ENCODE peak calls at places on chromosomes 16 and 17, in eight cellular contexts. M, D, H, I, E, A, K and U are unnamed samples.

GRCh38 chr16:2089676-2090480 is 42.1 kb downstream of the TSC2 start:
- DNase-seq in D (no peak), E (no peak), K (no peak), I (no peak), A (no peak), M (no peak), H (no peak), U (no peak)

GRCh38 chr17:31838641-31839225 is 20.3 kb downstream of the COPRS start:
- DNase-seq in E (no peak), A (peak; percentile 66), M (no peak), D (no peak), H (peak; percentile 16), K (no peak), I (no peak), U (peak; percentile 40)

GRCh38 chr16:82412770-82413169 is 214.0 kb upstream of the CDH13 start:
- DNase-seq in M (no peak), D (no peak), H (no peak), I (no peak), E (no peak), K (no peak), A (no peak), U (no peak)

GRCh38 chr17:41464682-41465081 is 2.5 kb downstream of the KRT32 start:
- DNase-seq in I (peak; percentile 63), K (no peak), M (no peak), H (peak; percentile 67), A (peak; percentile 91), E (peak; percentile 50), D (peak; percentile 72), U (peak; percentile 96)

GRCh38 chr17:76232342-76232741 is 8.0 kb downstream of the RNF157 start:
- DNase-seq in H (peak; percentile 97), K (no peak), M (no peak), I (no peak), E (no peak), A (peak; percentile 98), D (no peak), U (peak; percentile 53)

GRCh38 chr17:77656054-77656453 is 302.4 kb upstream of the TNRC6C start:
- DNase-seq in M (no peak), K (no peak), E (no peak), A (no peak), I (no peak), H (no peak), D (no peak), U (no peak)

GRCh38 chr17:58120195-58120822 is 27.9 kb upstream of the OR4D1 start:
- DNase-seq in H (peak; percentile 72), A (peak; percentile 66), E (peak; percentile 65), I (peak; percentile 62), K (peak; percentile 23), D (no peak), M (peak; percentile 16), U (peak; percentile 72)

GRCh38 chr17:2435181-2435741 is 34.4 kb upstream of the MNT start:
- DNase-seq in I (no peak), M (no peak), E (no peak), H (no peak), A (peak; percentile 31), D (no peak), K (no peak), U (peak; percentile 34)

GRCh38 chr16:89586853-89587252 is 11.3 kb downstream of the CPNE7 start:
- DNase-seq in M (peak; percentile 54), I (no peak), K (no peak), E (no peak), D (no peak), H (peak; percentile 82), A (no peak), U (peak; percentile 54)

GRCh38 chr17:32283745-32284207 is 18.1 kb downstream of the RHBDL3 start:
- DNase-seq in A (peak; percentile 72), M (no peak), E (no peak), K (no peak), I (no peak), D (no peak), H (peak; percentile 20), U (peak; percentile 56)

GRCh38 chr17:1252203-1252608 is 18.0 kb upstream of the BHLHA9 start:
- DNase-seq in M (no peak), I (peak; percentile 93), D (no peak), A (no peak), K (no peak), H (peak; percentile 33), E (no peak), U (peak; percentile 55)

GRCh38 chr16:81099958-81100357 is 3.8 kb upstream of the GCSH start:
- DNase-seq in I (no peak), E (no peak), K (no peak), A (no peak), H (no peak), M (no peak), D (no peak), U (no peak)

GRCh38 chr16:56916571-56917403 is 15.2 kb upstream of the HERPUD1 start:
- DNase-seq in K (no peak), M (peak; percentile 52), D (no peak), E (no peak), A (no peak), H (no peak), I (no peak), U (no peak)

GRCh38 chr17:1627219-1627986 is 1.2 kb downstream of the SLC43A2 start:
- DNase-seq in K (no peak), E (no peak), M (peak; percentile 44), A (no peak), D (no peak), H (no peak), I (no peak), U (no peak)

GRCh38 chr16:77761204-77761603 is 27.2 kb upstream of the VAT1L start:
- DNase-seq in D (no peak), M (no peak), K (no peak), A (no peak), H (no peak), I (no peak), E (no peak), U (no peak)

GRCh38 chr17:21167303-21167702 is 40.5 kb downstream of the DHRS7B start:
- DNase-seq in D (no peak), A (peak; percentile 5), I (no peak), H (peak; percentile 20), K (no peak), M (no peak), E (no peak), U (peak; percentile 58)

GRCh38 chr17:31424944-31425582 is 33.6 kb downstream of the RAB11FIP4 start:
- DNase-seq in I (no peak), E (no peak), A (peak; percentile 12), H (no peak), K (no peak), D (no peak), M (no peak), U (peak; percentile 66)

GRCh38 chr17:78658281-78658785 is 81.1 kb upstream of the DNAH17 start:
- DNase-seq in I (no peak), E (no peak), K (no peak), A (peak; percentile 23), M (no peak), D (no peak), H (peak; percentile 61), U (no peak)

GRCh38 chr16:26015776-26016175 is 324.0 kb downstream of the HS3ST4 start:
- DNase-seq in M (no peak), K (no peak), H (no peak), D (no peak), E (no peak), I (no peak), A (no peak), U (no peak)
- TF ChIP-seq CTCF in M (no peak), K (no peak), H (no peak), D (no peak), E (no peak), I (no peak), A (no peak), U (no peak)

DNA sequence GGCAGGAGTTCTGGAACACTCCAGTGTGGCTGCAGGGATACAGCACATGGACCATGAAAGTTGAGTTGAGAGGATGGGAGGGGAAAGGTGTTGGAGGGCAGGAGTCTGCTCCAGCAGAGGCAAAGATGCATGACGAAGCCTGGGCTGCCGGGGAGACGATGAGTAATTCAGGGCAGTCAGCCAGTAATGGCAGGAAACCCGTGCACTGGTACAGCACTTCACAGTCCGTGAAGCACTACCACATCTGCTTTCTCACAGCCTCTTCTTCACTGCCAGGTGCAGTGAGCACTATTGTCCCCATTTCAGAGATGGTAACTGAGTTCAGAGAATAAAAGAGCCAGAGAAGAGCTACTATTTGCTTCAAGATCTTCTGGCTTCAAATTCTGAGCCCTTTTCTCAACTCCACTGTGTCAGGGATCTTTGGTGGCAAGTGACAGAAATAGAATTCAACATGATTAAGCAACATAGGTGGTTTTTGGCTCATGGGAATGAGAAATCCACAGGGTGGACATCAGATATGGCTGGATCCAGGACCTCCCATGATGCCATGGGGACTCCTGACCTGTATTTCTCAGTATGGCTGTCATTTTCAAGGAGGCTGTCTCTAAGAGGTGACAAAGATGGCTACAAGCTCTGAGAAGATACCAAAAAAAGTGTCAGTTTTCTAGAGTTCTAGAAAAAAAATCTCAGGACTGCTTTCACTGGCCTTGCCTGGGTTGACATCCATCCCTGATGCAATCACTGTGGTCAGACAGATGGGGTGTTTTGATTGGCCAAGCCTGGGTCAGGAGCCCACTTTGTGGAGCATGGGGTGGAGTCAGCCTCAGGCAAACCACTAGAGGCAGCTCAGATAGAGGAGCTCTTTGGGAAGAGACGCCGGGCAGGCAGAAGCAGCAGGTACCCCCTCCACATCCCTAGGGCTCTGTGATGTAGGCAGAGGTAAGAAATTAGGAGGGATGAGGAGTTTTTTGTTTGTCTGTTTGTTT is 24.7 kb downstream of the IL21R start:
- DNase-seq in A (peak; percentile 96), D (peak; percentile 75), H (peak; percentile 93), E (peak; percentile 47), I (peak; percentile 60), M (peak; percentile 38), K (peak; percentile 67), U (peak; percentile 83)
- H3K4me3 ChIP-seq in A (no peak overlapping the region), D (no peak overlapping the region), H (peak overlapping the region; percentile 30), E (no peak overlapping the region), I (no peak overlapping the region), M (no peak overlapping the region), K (no peak overlapping the region), U (no peak overlapping the region)

GRCh38 chr16:19524356-19524865 is 669 bp downstream of the CCP110 start:
- DNase-seq in I (no peak), H (no peak), A (no peak), E (no peak), K (no peak), M (no peak), D (no peak), U (no peak)

GRCh38 chr16:19523184-19523558 is 571 bp upstream of the CCP110 start:
- DNase-seq in I (no peak), K (no peak), M (no peak), H (no peak), E (no peak), D (no peak), A (no peak), U (no peak)

GRCh38 chr16:19524866-19525723 is 1.4 kb downstream of the CCP110 start:
- DNase-seq in I (no peak), A (peak; percentile 2), M (no peak), E (no peak), D (no peak), K (no peak), H (peak; percentile 11), U (peak; percentile 16)

GRCh38 chr16:19522369-19523159 is 666 bp upstream of the GDE1 start:
- DNase-seq in D (no peak), E (no peak), M (no peak), K (no peak), H (no peak), I (no peak), A (no peak), U (no peak)

GRCh38 chr16:19523559-19524355 is at the start of gene CCP110:
- DNase-seq in A (peak; percentile 96), M (peak; percentile 97), H (peak; percentile 97), E (peak; percentile 96), D (peak; percentile 98), I (peak; percentile 99), K (peak; percentile 93), U (peak; percentile 95)
- TF ChIP-seq CTCF in A (no peak), M (no peak), H (no peak), E (no peak), D (no peak), I (no peak), K (no peak), U (no peak)

GRCh38 chr17:6094453-6094852 is 24.3 kb downstream of the WSCD1 start:
- DNase-seq in M (no peak), I (no peak), A (no peak), H (no peak), E (no peak), K (no peak), D (no peak), U (no peak)
- H3K4me3 ChIP-seq in M (no peak overlapping the region), I (no peak overlapping the region), A (no peak overlapping the region), H (no peak overlapping the region), E (no peak overlapping the region), K (no peak overlapping the region), D (no peak overlapping the region), U (no peak overlapping the region)